ENCODE peak calls at places on chromosome 13, in four cellular contexts. F, W, I and P are unnamed samples.
A peak's percentile ranks its signal among the peaks of the same experiment; 100 is the strongest.

GRCh38 chr13:79307866-79308298 is 98.2 kb downstream of the RBM26 start:
- DNase-seq in W (no peak), F (no peak), I (peak; percentile 26), P (no peak)

GRCh38 chr13:94305463-94305862 is 174.0 kb downstream of the DCT start:
- DNase-seq in W (no peak), F (peak; percentile 19), I (peak; percentile 85), P (no peak)

GRCh38 chr13:97005631-97006262 is 11.5 kb upstream of the OXGR1 start:
- DNase-seq in W (no peak), I (peak; percentile 57), F (no peak), P (no peak)

GRCh38 chr13:29457299-29457698 is 138.2 kb downstream of the SLC7A1 start:
- DNase-seq in I (peak; percentile 92), F (no peak), W (no peak), P (no peak)

GRCh38 chr13:34833562-34834182 is 108.4 kb upstream of the NBEA start:
- DNase-seq in W (no peak), F (no peak), I (no peak), P (no peak)

GRCh38 chr13:51396352-51396751 is 56.5 kb downstream of the INTS6 start:
- DNase-seq in W (no peak), F (no peak), I (peak; percentile 15), P (no peak)

GRCh38 chr13:23497186-23497585 is 63.7 kb upstream of the SACS start:
- DNase-seq in I (no peak), F (no peak), W (no peak), P (no peak)

GRCh38 chr13:41599619-41600018 is 142.3 kb downstream of the RGCC start:
- DNase-seq in I (no peak), W (no peak), F (no peak), P (no peak)

GRCh38 chr13:62473190-62473943 is 1057.7 kb upstream of the PCDH20 start:
- DNase-seq in W (no peak), F (no peak), I (no peak), P (no peak)

GRCh38 chr13:100520936-100521765 is 67.4 kb downstream of the GGACT start:
- DNase-seq in F (no peak), I (no peak), W (no peak), P (no peak)

GRCh38 chr13:84607614-84608013 is 725.3 kb upstream of the SLITRK1 start:
- DNase-seq in I (peak; percentile 61), W (no peak), F (no peak), P (no peak)

GRCh38 chr13:19059016-19059780 is 122.4 kb downstream of the TUBA3C start:
- DNase-seq in F (no peak), W (no peak), I (no peak), P (no peak)
- H3K9me3 ChIP-seq in F (no peaks in the 10 kb centered on the region), W (no peaks in the 10 kb centered on the region), I (no peaks in the 10 kb centered on the region), P (peaks cover 8% of the 10 kb centered on the region)

GRCh38 chr13:99363949-99364348 is 56.8 kb upstream of the GPR183 start:
- DNase-seq in F (no peak), W (no peak), I (no peak), P (no peak)

GRCh38 chr13:99360696-99361095 is 53.5 kb upstream of the GPR183 start:
- DNase-seq in I (no peak), F (no peak), W (no peak), P (no peak)

GRCh38 chr13:99361197-99361596 is 54.0 kb upstream of the GPR183 start:
- DNase-seq in F (no peak), W (no peak), I (no peak), P (no peak)

GRCh38 chr13:99362362-99362761 is 55.2 kb upstream of the GPR183 start:
- DNase-seq in W (no peak), F (no peak), I (no peak), P (no peak)

DNA sequence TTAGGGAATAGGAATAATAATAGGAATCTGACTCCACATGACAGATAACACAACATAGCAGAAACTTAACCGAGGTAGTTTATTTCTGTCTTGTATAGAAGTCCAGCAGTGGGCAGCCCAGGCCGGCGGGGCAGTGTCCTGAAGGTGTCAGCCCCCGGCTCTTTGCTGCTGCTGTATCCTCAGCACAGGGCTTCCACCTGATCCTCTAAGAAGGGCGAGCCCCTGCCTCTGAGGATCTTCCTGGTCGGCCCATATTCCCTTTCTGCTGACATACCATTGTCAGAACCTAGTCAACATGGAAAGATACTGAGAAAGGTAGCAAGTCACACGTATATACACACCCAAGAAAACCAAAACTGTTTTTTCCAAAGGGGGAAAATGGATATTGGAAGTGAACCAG is 56.2 kb upstream of the GPR183 start:
- DNase-seq in W (no peak), F (no peak), I (no peak), P (no peak)
- H3K4me1 ChIP-seq in W (no peaks in the 10 kb centered on the region), F (no peaks in the 10 kb centered on the region), I (peaks cover 27% of the 10 kb centered on the region), P (no peaks in the 10 kb centered on the region)

GRCh38 chr13:48353590-48353989 is 50.0 kb downstream of the RB1 start:
- DNase-seq in W (no peak), I (no peak), F (no peak), P (no peak)
- H3K9me3 ChIP-seq in W (no peaks in the 10 kb centered on the region), I (no peaks in the 10 kb centered on the region), F (no peaks in the 10 kb centered on the region), P (no peaks in the 10 kb centered on the region)

GRCh38 chr13:98216711-98217110 is 39.6 kb upstream of the RNF113B start:
- DNase-seq in I (no peak), F (no peak), W (no peak), P (no peak)

GRCh38 chr13:98219685-98220084 is 42.6 kb upstream of the RNF113B start:
- DNase-seq in W (no peak), I (no peak), F (no peak), P (no peak)

GRCh38 chr13:98215508-98215907 is 38.4 kb upstream of the RNF113B start:
- DNase-seq in I (no peak), W (no peak), F (no peak), P (no peak)

GRCh38 chr13:98216135-98216565 is 39.1 kb upstream of the RNF113B start:
- DNase-seq in F (peak; percentile 37), W (no peak), I (peak; percentile 24), P (no peak)

GRCh38 chr13:98217597-98217996 is 40.5 kb upstream of the RNF113B start:
- DNase-seq in F (no peak), I (no peak), W (no peak), P (no peak)
- H3K4me1 ChIP-seq in F (peaks cover 65% of the 10 kb centered on the region), I (peaks cover 26% of the 10 kb centered on the region), W (no peaks in the 10 kb centered on the region), P (peaks cover 6% of the 10 kb centered on the region)

GRCh38 chr13:72931311-72931710 is 127.5 kb upstream of the KLF5 start:
- DNase-seq in F (no peak), I (no peak), W (no peak), P (no peak)
- H3K9me3 ChIP-seq in F (no peaks in the 10 kb centered on the region), I (no peaks in the 10 kb centered on the region), W (no peaks in the 10 kb centered on the region), P (no peaks in the 10 kb centered on the region)

DNA sequence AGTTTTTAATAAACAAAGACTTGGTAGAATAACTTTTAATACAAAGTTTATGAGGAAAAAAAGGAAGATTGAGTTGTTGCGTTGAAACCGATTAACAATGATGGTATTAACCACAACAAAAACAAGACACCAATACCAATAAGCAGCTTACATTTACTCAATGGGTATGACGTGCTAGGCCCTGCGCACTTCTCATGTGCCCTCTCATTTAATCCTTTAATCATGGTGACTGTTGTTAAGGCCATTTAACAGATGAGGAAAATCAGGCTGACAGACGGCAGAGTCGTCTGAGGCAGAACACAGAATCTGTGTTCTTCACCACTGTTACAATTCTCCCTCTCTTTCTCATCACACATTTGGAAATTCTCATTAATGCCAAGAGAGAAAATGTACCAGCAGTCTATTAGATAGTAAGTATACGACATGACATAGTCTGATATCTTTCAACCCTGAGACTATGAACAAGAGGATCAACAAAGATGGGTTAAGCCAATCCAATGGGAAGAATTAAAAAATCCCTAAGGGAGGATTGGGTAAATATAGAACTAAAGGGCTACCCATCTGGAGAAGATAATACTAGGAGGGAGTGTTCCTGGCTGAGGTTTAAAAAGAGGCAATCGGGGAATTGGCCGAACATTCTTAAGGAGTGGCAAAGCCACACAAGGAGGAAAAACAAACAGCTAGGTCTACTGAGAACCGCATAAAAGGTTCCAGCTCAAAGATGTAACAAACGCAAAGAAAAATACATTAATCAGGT is 54.0 kb downstream of the DOCK9 start:
- DNase-seq in I (no peak), W (no peak), F (no peak), P (no peak)
- H3K4me1 ChIP-seq in I (peaks cover 3% of the 10 kb centered on the region), W (no peaks in the 10 kb centered on the region), F (no peaks in the 10 kb centered on the region), P (no peaks in the 10 kb centered on the region)

GRCh38 chr13:54953786-54954185 is 1925.2 kb downstream of the OLFM4 start:
- DNase-seq in W (no peak), F (no peak), I (no peak), P (no peak)
- H3K9me3 ChIP-seq in W (no peaks in the 10 kb centered on the region), F (no peaks in the 10 kb centered on the region), I (no peaks in the 10 kb centered on the region), P (no peaks in the 10 kb centered on the region)

GRCh38 chr13:99002191-99002710 is 24.4 kb upstream of the DOCK9 start:
- DNase-seq in I (no peak), W (no peak), F (no peak), P (no peak)

GRCh38 chr13:98998831-98999634 is 21.2 kb upstream of the DOCK9 start:
- DNase-seq in F (no peak), I (no peak), W (no peak), P (no peak)

GRCh38 chr13:98997738-98998641 is 20.1 kb upstream of the DOCK9 start:
- DNase-seq in F (no peak), W (no peak), I (no peak), P (no peak)

GRCh38 chr13:98999635-98999952 is 21.7 kb upstream of the DOCK9 start:
- DNase-seq in W (no peak), I (peak; percentile 61), F (no peak), P (no peak)

DNA sequence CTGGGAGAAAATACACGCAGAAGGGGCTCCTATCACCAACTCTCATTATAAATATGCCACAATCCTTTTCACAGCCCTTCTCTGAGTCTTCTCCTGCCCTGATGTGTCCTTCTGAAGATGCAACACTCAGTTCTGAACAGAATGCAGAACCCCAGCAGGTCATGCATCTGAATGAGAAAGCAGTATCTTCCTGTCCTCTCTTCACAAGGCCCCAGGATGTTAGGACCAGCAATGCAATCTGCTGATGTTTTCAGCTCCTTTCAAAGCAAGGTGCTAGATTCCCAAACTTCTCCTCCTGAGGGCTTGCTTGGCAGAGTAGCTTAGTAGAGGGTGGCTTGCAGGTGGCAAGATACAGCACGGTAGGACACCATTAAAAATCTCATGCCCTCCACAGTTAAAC is 22.3 kb upstream of the DOCK9 start:
- DNase-seq in F (no peak), W (no peak), I (no peak), P (no peak)
- H3K4me1 ChIP-seq in F (no peaks in the 10 kb centered on the region), W (no peaks in the 10 kb centered on the region), I (peaks cover 9% of the 10 kb centered on the region), P (no peaks in the 10 kb centered on the region)

GRCh38 chr13:102935896-102936321 is 90.1 kb downstream of the ERCC5 start:
- DNase-seq in F (no peak), I (no peak), W (no peak), P (no peak)
- H3K9me3 ChIP-seq in F (no peaks in the 10 kb centered on the region), I (no peaks in the 10 kb centered on the region), W (no peaks in the 10 kb centered on the region), P (peaks cover 5% of the 10 kb centered on the region)